ENCODE peak calls at places on chromosomes 4 and X, in four cellular contexts. L is neural crest cell, A is GM10248, C is sigmoid colon. I is an unnamed sample.

GRCh38 chrX:69314436-69315348 is 149.4 kb upstream of the PJA1 start:
- DNase-seq in C (no peak), A (no peak), L (no peak), I (no peak)

GRCh38 chr4:47525154-47525819 is 40.2 kb downstream of the ATP10D start:
- DNase-seq in C (peak; percentile 68), L (no peak), A (no peak), I (peak; percentile 86)

GRCh38 chr4:165095291-165095690 is 17.4 kb downstream of the TMEM192 start:
- DNase-seq in L (no peak), A (no peak), C (no peak), I (peak; percentile 6)

GRCh38 chrX:24149346-24150050 is at the start of gene ZFX:
- DNase-seq in A (peak; percentile 53), L (peak; percentile 54), C (peak; percentile 90), I (peak; percentile 64)

GRCh38 chrX:11172413-11172812 is 61.3 kb downstream of the HCCS start:
- DNase-seq in L (no peak), A (no peak), C (no peak), I (no peak)

GRCh38 chr4:1567808-1568581 is 116.1 kb downstream of the FAM53A start:
- DNase-seq in C (peak; percentile 58), A (no peak), L (no peak), I (no peak)

GRCh38 chr4:115418997-115419396 is 305.6 kb upstream of the NDST4 start:
- DNase-seq in C (no peak), L (no peak), A (no peak), I (no peak)

GRCh38 chr4:163744861-163745260 is 250.4 kb downstream of the TMA16 start:
- DNase-seq in L (no peak), C (no peak), A (peak; percentile 73), I (no peak)

GRCh38 chr4:11446156-11446811 is 17.6 kb upstream of the HS3ST1 start:
- DNase-seq in L (no peak), C (no peak), A (no peak), I (peak; percentile 34)

GRCh38 chrX:10064736-10065135 is 92.0 kb upstream of the CLCN4 start:
- DNase-seq in L (no peak), C (no peak), A (no peak), I (no peak)

GRCh38 chr4:26788341-26788733 is 72.3 kb upstream of the STIM2 start:
- DNase-seq in A (no peak), L (no peak), C (no peak), I (no peak)

GRCh38 chr4:26789208-26789607 is 71.4 kb upstream of the STIM2 start:
- DNase-seq in C (no peak), A (no peak), L (no peak), I (no peak)

GRCh38 chr4:26785766-26786165 is 74.9 kb upstream of the STIM2 start:
- DNase-seq in A (no peak), C (no peak), L (no peak), I (no peak)

GRCh38 chr4:26786916-26787315 is 73.7 kb upstream of the STIM2 start:
- DNase-seq in A (no peak), L (no peak), C (no peak), I (no peak)

DNA sequence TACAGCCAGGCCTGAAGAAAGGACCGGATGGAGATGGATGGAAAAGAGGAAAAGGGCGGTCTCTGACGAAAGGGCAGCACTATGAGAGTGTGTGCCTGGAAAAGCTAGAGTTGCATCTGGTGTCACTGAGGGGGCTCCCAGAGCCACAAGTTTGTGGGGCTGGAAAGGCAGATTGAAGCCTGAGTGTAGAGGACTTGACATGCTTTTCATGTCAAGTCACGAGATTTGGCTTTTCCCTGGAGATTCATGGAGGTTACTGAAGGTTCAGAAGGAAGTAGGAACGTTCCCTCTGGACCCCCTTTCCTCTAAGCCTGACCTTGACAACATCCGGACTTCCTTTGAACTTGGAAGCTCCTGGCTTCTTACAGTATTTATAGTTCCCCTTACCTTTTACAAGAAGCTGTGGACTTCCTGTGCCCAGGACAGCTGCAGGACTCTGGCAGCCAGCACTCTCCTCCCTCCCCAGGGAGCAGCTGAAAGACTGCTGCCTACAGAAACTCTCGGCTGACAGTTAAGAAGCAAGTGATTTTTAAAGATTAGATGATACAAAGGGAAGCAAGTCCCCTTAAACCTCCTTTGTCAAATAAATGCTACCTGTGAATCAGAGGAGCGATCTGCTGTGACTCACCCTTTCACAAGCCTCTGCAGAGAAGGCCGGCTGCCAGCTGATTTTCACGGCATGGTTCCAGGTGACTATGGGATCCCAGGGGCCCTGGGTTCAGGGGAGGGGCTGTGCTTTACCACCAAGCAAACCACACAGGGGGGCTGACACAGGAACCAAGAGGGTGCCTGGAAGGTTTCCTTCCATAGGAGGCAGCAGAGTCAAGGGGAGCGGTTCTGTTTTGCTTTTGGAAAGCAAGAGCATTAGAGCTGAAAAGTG is 72.9 kb upstream of the STIM2 start:
- DNase-seq in L (no peak), A (no peak), C (no peak), I (peak; percentile 88)
- TF ChIP-seq CTCF in L (no peak), A (peak; percentile 12), C (no peak), I (no peak)

DNA sequence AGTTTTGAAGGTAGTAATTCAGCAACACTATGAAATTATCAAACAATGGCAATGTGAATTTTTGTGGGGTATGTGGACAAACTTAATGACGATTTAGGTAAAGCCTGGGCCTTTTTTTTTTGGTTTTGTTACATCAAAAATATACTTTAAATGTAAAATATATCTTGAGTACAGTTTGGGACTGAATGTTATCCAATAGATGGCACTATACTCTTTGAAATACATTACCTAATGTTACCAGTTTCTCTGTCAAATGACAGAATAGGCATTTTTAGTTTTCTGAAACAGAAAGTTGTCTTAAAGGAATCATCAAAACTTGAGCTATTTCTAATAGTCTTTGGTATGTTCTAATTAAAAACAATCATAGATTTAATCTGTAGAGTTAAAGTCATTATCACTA is 1651.9 kb downstream of the C4orf33 start:
- DNase-seq in C (no peak), A (no peak), L (no peak), I (peak; percentile 17)
- TF ChIP-seq CTCF in C (no peak), A (no peak), L (peak; percentile 59), I (peak; percentile 36)

GRCh38 chr4:70313736-70314135 is 21.0 kb upstream of the CABS1 start:
- DNase-seq in C (no peak), L (no peak), A (no peak), I (no peak)

GRCh38 chr4:70315928-70316327 is 18.9 kb upstream of the CABS1 start:
- DNase-seq in A (no peak), L (no peak), C (no peak), I (peak; percentile 5)
- TF ChIP-seq CTCF in A (peak; percentile 31), L (no peak), C (no peak), I (no peak)

GRCh38 chr4:159451006-159451405 is 348.1 kb downstream of the RAPGEF2 start:
- DNase-seq in A (no peak), C (no peak), L (no peak), I (no peak)

GRCh38 chr4:159460408-159460807 is 357.5 kb downstream of the RAPGEF2 start:
- DNase-seq in A (no peak), C (no peak), L (no peak), I (no peak)

GRCh38 chr4:159455675-159456235 is 352.9 kb downstream of the RAPGEF2 start:
- DNase-seq in L (peak; percentile 35), A (peak; percentile 38), C (no peak), I (peak; percentile 68)
- TF ChIP-seq CTCF in L (peak; percentile 72), A (peak; percentile 58), C (no peak), I (peak; percentile 52)

GRCh38 chr4:17276821-17277220 is 235.1 kb downstream of the QDPR start:
- DNase-seq in C (no peak), A (no peak), L (no peak), I (no peak)
- TF ChIP-seq CTCF in C (no peak), A (no peak), L (no peak), I (no peak)